ENCODE peak calls at places on chromosomes 2 and 18, in four cellular contexts. P is activated T-cell treated with anti-CD3 and anti-CD28 coated beads for 1 hour, X is skeletal muscle cell, Y is lower lobe of right lung. M is an unnamed sample.
A peak's percentile ranks its signal among the peaks of the same experiment; 100 is the strongest.

GRCh38 chr2:113762377-113763118 is 6.1 kb upstream of the SLC35F5 start:
- DNase-seq in P (no peak), X (peak; percentile 67), Y (no peak), M (no peak)

GRCh38 chr2:233271693-233272092 is 20.2 kb downstream of the ATG16L1 start:
- DNase-seq in P (no peak), X (no peak), Y (no peak), M (no peak)

GRCh38 chr2:214593723-214594122 is 182.9 kb downstream of the VWC2L start:
- DNase-seq in P (no peak), X (peak; percentile 54), Y (no peak), M (no peak)

GRCh38 chr2:192267484-192267883 is 72.8 kb upstream of the TMEFF2 start:
- DNase-seq in P (no peak), X (peak; percentile 66), Y (no peak), M (no peak)

GRCh38 chr2:36564377-36564930 is 33.5 kb downstream of the FEZ2 start:
- DNase-seq in P (no peak), X (no peak), Y (no peak), M (no peak)

GRCh38 chr2:167863377-167863776 is 384.0 kb downstream of the STK39 start:
- DNase-seq in P (no peak), X (no peak), Y (no peak), M (no peak)

GRCh38 chr2:60484080-60484737 is 69.2 kb downstream of the BCL11A start:
- DNase-seq in P (no peak), X (peak; percentile 48), Y (no peak), M (no peak)

GRCh38 chr2:25700221-25700660 is 26.9 kb upstream of the DTNB start:
- DNase-seq in P (no peak), X (peak; percentile 11), Y (no peak), M (peak; percentile 19)

GRCh38 chr2:85421706-85422457 is 3.4 kb downstream of the SH2D6 start:
- DNase-seq in P (no peak), X (no peak), Y (no peak), M (no peak)

GRCh38 chr2:215613265-215613664 is 177.4 kb upstream of the FN1 start:
- DNase-seq in P (no peak), X (no peak), Y (no peak), M (no peak)

GRCh38 chr2:53600835-53601234 is 166.8 kb upstream of the CHAC2 start:
- DNase-seq in P (no peak), X (no peak), Y (no peak), M (no peak)

GRCh38 chr2:74625658-74626425 is 22.3 kb downstream of the M1AP start:
- DNase-seq in P (no peak), X (no peak), Y (no peak), M (no peak)

GRCh38 chr2:198657520-198658121 is 800.1 kb downstream of the SATB2 start:
- DNase-seq in P (no peak), X (no peak), Y (no peak), M (no peak)

GRCh38 chr2:174749793-174750192 is 14.5 kb downstream of the CHRNA1 start:
- DNase-seq in P (no peak), X (no peak), Y (no peak), M (no peak)

GRCh38 chr2:423479-423878 is 135.6 kb upstream of the ALKAL2 start:
- DNase-seq in P (no peak), X (no peak), Y (no peak), M (no peak)

GRCh38 chr2:175817200-175817599 is 184.9 kb downstream of the LNPK start:
- DNase-seq in P (no peak), X (no peak), Y (no peak), M (no peak)

GRCh38 chr2:129623783-129624182 is 355.7 kb upstream of the RAB6C start:
- DNase-seq in P (no peak), X (no peak), Y (no peak), M (no peak)

GRCh38 chr2:32965523-32966171 is 18.9 kb downstream of the LTBP1 start:
- DNase-seq in P (no peak), X (no peak), Y (no peak), M (no peak)

GRCh38 chr2:130825972-130826253 is 10.8 kb upstream of the ARHGEF4 start:
- DNase-seq in P (no peak), X (no peak), Y (no peak), M (no peak)

GRCh38 chr2:69989422-69990128 is 28.1 kb upstream of the ASPRV1 start:
- DNase-seq in P (no peak), X (no peak), Y (no peak), M (peak; percentile 23)

GRCh38 chr18:56168049-56168781 is 470.2 kb downstream of the TXNL1 start:
- DNase-seq in P (no peak), X (no peak), Y (no peak), M (no peak)

GRCh38 chr18:58336605-58337004 is 292.3 kb downstream of the ALPK2 start:
- DNase-seq in P (no peak), X (no peak), Y (no peak), M (no peak)

GRCh38 chr2:241738040-241738686 is 3.7 kb downstream of the D2HGDH start:
- DNase-seq in P (no peak), X (no peak), Y (no peak), M (no peak)

GRCh38 chr18:59460060-59460395 is 101.0 kb upstream of the LMAN1 start:
- DNase-seq in P (no peak), X (no peak), Y (no peak), M (no peak)

GRCh38 chr2:71700041-71700879 is 246.9 kb downstream of the DYSF start:
- DNase-seq in P (no peak), X (no peak), Y (no peak), M (no peak)

GRCh38 chr2:112055833-112056625 is 960 bp downstream of the TMEM87B start:
- DNase-seq in P (peak; percentile 11), X (peak; percentile 88), Y (peak; percentile 70), M (peak; percentile 21)

GRCh38 chr18:62555135-62555534 is 32.3 kb downstream of the ZCCHC2 start:
- DNase-seq in P (no peak), X (no peak), Y (no peak), M (no peak)

GRCh38 chr2:203983064-203983715 is 46.6 kb downstream of the ICOS start:
- DNase-seq in P (no peak), X (no peak), Y (no peak), M (no peak)

GRCh38 chr2:36352024-36352398 is 3.6 kb upstream of the CRIM1 start:
- DNase-seq in P (no peak), X (no peak), Y (no peak), M (peak; percentile 20)

GRCh38 chr2:61715501-61715900 is 138.4 kb downstream of the FAM161A start:
- DNase-seq in P (no peak), X (no peak), Y (no peak), M (no peak)